ENCODE peak calls at places on chromosome 19, in eight cellular contexts. C, P, T, S, L, I, J and E are unnamed samples.

GRCh38 chr19:18091217-18091608 is 4.5 kb upstream of the IL12RB1 start:
- DNase-seq in C (no peak), P (no peak), T (no peak), S (peak; percentile 72), L (peak; percentile 57), I (peak; percentile 56), J (no peak), E (no peak)

GRCh38 chr19:7928741-7929701 is 3.1 kb upstream of the CTXN1 start:
- DNase-seq in C (peak; percentile 87), P (peak; percentile 84), T (peak; percentile 89), S (peak; percentile 55), L (peak; percentile 80), I (peak; percentile 66), J (peak; percentile 92), E (peak; percentile 92)

GRCh38 chr19:17601683-17602082 is 46.2 kb downstream of the COLGALT1 start:
- DNase-seq in C (no peak), P (no peak), T (no peak), S (no peak), L (no peak), I (no peak), J (no peak), E (no peak)

GRCh38 chr19:35262101-35262761 is 6.5 kb upstream of the USF2 start:
- DNase-seq in C (no peak), P (no peak), T (no peak), S (peak; percentile 52), L (no peak), I (no peak), J (no peak), E (no peak)

GRCh38 chr19:39401549-39402416 is 4.9 kb upstream of the ZFP36 start:
- DNase-seq in C (peak; percentile 95), P (peak; percentile 85), T (no peak), S (peak; percentile 92), L (peak; percentile 64), I (no peak), J (peak; percentile 88), E (peak; percentile 66)

GRCh38 chr19:17376935-17377600 is at the start of gene PLVAP:
- DNase-seq in C (no peak), P (no peak), T (no peak), S (peak; percentile 52), L (no peak), I (peak; percentile 71), J (no peak), E (no peak)

GRCh38 chr19:39916851-39917396 is 17.5 kb downstream of the FCGBP start:
- DNase-seq in C (no peak), P (no peak), T (no peak), S (no peak), L (no peak), I (peak; percentile 7), J (no peak), E (no peak)

GRCh38 chr19:40921005-40921897 is 39.2 kb upstream of the CYP2A7 start:
- DNase-seq in C (no peak), P (no peak), T (no peak), S (peak; percentile 92), L (no peak), I (no peak), J (no peak), E (peak; percentile 8)

GRCh38 chr19:42124386-42124901 is 7.8 kb downstream of the POU2F2 start:
- DNase-seq in C (no peak), P (no peak), T (no peak), S (no peak), L (no peak), I (no peak), J (no peak), E (no peak)

GRCh38 chr19:32877977-32878745 is 8.6 kb upstream of the SLC7A9 start:
- DNase-seq in C (no peak), P (no peak), T (no peak), S (no peak), L (no peak), I (no peak), J (no peak), E (no peak)

GRCh38 chr19:17553256-17553655 is 2.2 kb upstream of the COLGALT1 start:
- DNase-seq in C (peak; percentile 97), P (peak; percentile 92), T (peak; percentile 45), S (no peak), L (peak; percentile 76), I (no peak), J (peak; percentile 100), E (peak; percentile 98)

GRCh38 chr19:46270521-46271256 is 26.2 kb upstream of the HIF3A start:
- DNase-seq in C (no peak), P (no peak), T (peak; percentile 66), S (no peak), L (no peak), I (no peak), J (no peak), E (no peak)

GRCh38 chr19:38251564-38252051 is 4.6 kb downstream of the PPP1R14A start:
- DNase-seq in C (no peak), P (no peak), T (peak; percentile 56), S (no peak), L (peak; percentile 73), I (no peak), J (peak; percentile 40), E (no peak)

GRCh38 chr19:38399537-38399936 is 3.4 kb upstream of the FAM98C start:
- DNase-seq in C (no peak), P (no peak), T (no peak), S (no peak), L (no peak), I (no peak), J (no peak), E (no peak)

GRCh38 chr19:35184884-35185283 is 30.3 kb downstream of the FXYD5 start:
- DNase-seq in C (no peak), P (no peak), T (no peak), S (no peak), L (no peak), I (no peak), J (no peak), E (no peak)

GRCh38 chr19:49141352-49141751 is 13.8 kb downstream of the HRC start:
- DNase-seq in C (no peak), P (no peak), T (no peak), S (no peak), L (no peak), I (no peak), J (no peak), E (no peak)

GRCh38 chr19:11012507-11012906 is 51.7 kb downstream of the SMARCA4 start:
- DNase-seq in C (no peak), P (no peak), T (no peak), S (no peak), L (no peak), I (no peak), J (no peak), E (no peak)

GRCh38 chr19:11016591-11016990 is 55.8 kb downstream of the SMARCA4 start:
- DNase-seq in C (peak; percentile 53), P (no peak), T (no peak), S (no peak), L (no peak), I (no peak), J (no peak), E (no peak)

GRCh38 chr19:11017275-11018035 is 56.6 kb downstream of the SMARCA4 start:
- DNase-seq in C (peak; percentile 32), P (no peak), T (no peak), S (peak; percentile 41), L (no peak), I (no peak), J (no peak), E (no peak)

GRCh38 chr19:11013771-11014170 is 52.9 kb downstream of the SMARCA4 start:
- DNase-seq in C (no peak), P (no peak), T (no peak), S (peak; percentile 41), L (no peak), I (no peak), J (no peak), E (no peak)

DNA sequence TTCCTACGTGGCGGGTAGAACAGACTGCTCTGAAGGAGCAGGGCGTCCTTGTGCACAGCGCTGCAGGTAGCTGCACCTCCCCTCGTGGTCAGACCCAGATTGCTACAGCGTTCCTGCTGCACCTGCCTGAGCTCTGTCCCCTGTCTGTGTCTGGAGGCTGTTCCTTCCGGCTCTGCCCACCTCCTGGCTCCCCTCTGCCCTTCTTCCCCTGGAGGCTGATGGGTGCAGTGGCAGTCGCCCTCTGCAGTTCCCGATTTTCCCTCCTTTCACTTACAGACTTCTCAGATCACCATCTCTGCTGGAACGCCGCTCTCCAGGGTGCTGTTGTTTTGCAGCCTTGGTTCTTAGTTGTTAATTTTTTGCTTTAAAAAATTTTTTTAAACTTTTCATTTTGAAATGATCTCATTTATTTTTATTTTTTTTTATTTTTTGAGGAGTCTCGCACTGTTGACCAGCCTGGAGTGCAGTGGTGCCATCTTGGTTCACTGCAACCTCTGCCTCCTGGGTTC is 53.6 kb downstream of the SMARCA4 start:
- DNase-seq in C (no peak), P (no peak), T (peak; percentile 45), S (no peak), L (no peak), I (no peak), J (no peak), E (no peak)
- TF ChIP-seq CTCF in C (no peak), P (no peak), T (peak; percentile 8), S (no peak), L (no peak), I (no peak), J (no peak), E (no peak)

GRCh38 chr19:1362385-1363257 is 21.1 kb upstream of the NDUFS7 start:
- DNase-seq in C (no peak), P (no peak), T (no peak), S (no peak), L (no peak), I (no peak), J (no peak), E (no peak)

GRCh38 chr19:1361601-1362384 is 21.9 kb upstream of the NDUFS7 start:
- DNase-seq in C (peak; percentile 83), P (peak; percentile 88), T (no peak), S (peak; percentile 36), L (no peak), I (no peak), J (peak; percentile 84), E (no peak)

GRCh38 chr19:1365306-1365963 is 18.3 kb upstream of the NDUFS7 start:
- DNase-seq in C (no peak), P (peak; percentile 30), T (no peak), S (peak; percentile 38), L (no peak), I (no peak), J (no peak), E (no peak)

GRCh38 chr19:1364070-1364719 is 19.5 kb upstream of the NDUFS7 start:
- DNase-seq in C (peak; percentile 19), P (no peak), T (no peak), S (peak; percentile 22), L (no peak), I (no peak), J (no peak), E (no peak)

GRCh38 chr19:1363599-1363998 is 20.1 kb upstream of the NDUFS7 start:
- DNase-seq in C (no peak), P (no peak), T (no peak), S (peak; percentile 35), L (no peak), I (no peak), J (no peak), E (no peak)
- H3K4me3 ChIP-seq in C (no peak overlapping the region), P (no peak overlapping the region), T (no peak overlapping the region), S (no peak overlapping the region), L (no peak overlapping the region), I (no peak overlapping the region), J (no peak overlapping the region), E (no peak overlapping the region)

GRCh38 chr19:43595999-43596841 is at the start of the genes IRGQ and ZNF576:
- DNase-seq in C (peak; percentile 99), P (peak; percentile 96), T (peak; percentile 100), S (peak; percentile 100), L (peak; percentile 100), I (peak; percentile 99), J (peak; percentile 100), E (peak; percentile 100)
- TF ChIP-seq CTCF in C (no peak), P (no peak), T (no peak), S (no peak), L (no peak), I (peak; percentile 12), J (no peak), E (no peak)

GRCh38 chr19:16016226-16017137 is 59.8 kb upstream of the TPM4 start:
- DNase-seq in C (no peak), P (no peak), T (no peak), S (no peak), L (no peak), I (no peak), J (no peak), E (no peak)
- H3K4me3 ChIP-seq in C (no peak overlapping the region), P (no peak overlapping the region), T (no peak overlapping the region), S (no peak overlapping the region), L (no peak overlapping the region), I (no peak overlapping the region), J (no peak overlapping the region), E (no peak overlapping the region)